ENCODE peak calls at places on chromosomes 7 and 10, in five cellular contexts. W is progenitor cell of endocrine pancreas; B is lung; O is stimulated activated CD8-positive, alpha-beta memory T cell treated with anti-CD3 and anti-CD28 coated beads, Interleukin-4, amount 100 ng/mL, for 24 hours; Q is ELR. G is an unnamed sample.

GRCh38 chr10:17348111-17349008 is 106.0 kb downstream of the ST8SIA6 start:
- DNase-seq in W (no peak), Q (peak), B (peak), O (no peak), G (no peak)

GRCh38 chr7:82194011-82194410 is 249.6 kb downstream of the CACNA2D1 start:
- DNase-seq in Q (peak), W (no peak), B (no peak), O (no peak), G (no peak)

GRCh38 chr10:71291501-71291900 is 27.6 kb upstream of the SLC29A3 start:
- DNase-seq in B (no peak), Q (no peak), W (no peak), O (no peak), G (no peak)

GRCh38 chr7:105808703-105809590 is 67.5 kb downstream of the ATXN7L1 start:
- DNase-seq in O (peak), B (no peak), W (no peak), Q (peak), G (peak)

GRCh38 chr10:128971324-128971723 is 495.7 kb upstream of the MGMT start:
- DNase-seq in O (no peak), W (no peak), B (no peak), Q (no peak), G (no peak)

GRCh38 chr7:71801996-71802395 is 610.1 kb downstream of the CALN1 start:
- DNase-seq in W (no peak), O (no peak), B (no peak), Q (no peak), G (no peak)

GRCh38 chr7:157274991-157275427 is 61.8 kb upstream of the DNAJB6 start:
- DNase-seq in Q (no peak), O (no peak), W (no peak), B (no peak), G (no peak)

GRCh38 chr10:87861566-87861952 is 1.8 kb downstream of the KLLN start:
- DNase-seq in B (peak), O (peak), Q (peak), W (peak), G (no peak)

GRCh38 chr10:117216028-117216427 is 18.7 kb downstream of the KCNK18 start:
- DNase-seq in Q (no peak), B (no peak), W (no peak), O (no peak), G (no peak)